ENCODE peak calls at places on chromosomes 5 and 9, in seven cellular contexts. F, A, L, C, O, P and H are unnamed samples. For H3K36me3, the result is how much of the 10 kb centered on the place peaks cover.

GRCh38 chr9:19028835-19029451 is 4.1 kb downstream of the SAXO1 start:
- DNase-seq in L (no peak), A (peak), P (no peak), O (peak), F (peak), C (no peak), H (peak)

GRCh38 chr5:84392836-84393235 is 8.2 kb upstream of the EDIL3 start:
- DNase-seq in O (no peak), C (no peak), F (no peak), P (no peak), L (no peak), A (no peak), H (no peak)

GRCh38 chr5:34686762-34687268 is 30.7 kb downstream of the RAI14 start:
- DNase-seq in P (no peak), C (no peak), O (peak), L (peak), A (no peak), F (no peak), H (no peak)

GRCh38 chr5:92144824-92145223 is 761.7 kb upstream of the ARRDC3 start:
- DNase-seq in P (no peak), A (no peak), L (no peak), O (no peak), C (no peak), F (no peak), H (no peak)

GRCh38 chr9:123569343-123569694 is 213.3 kb downstream of the CRB2 start:
- DNase-seq in A (no peak), L (no peak), F (no peak), O (no peak), P (no peak), C (no peak), H (no peak)

GRCh38 chr5:174319551-174319950 is 274.0 kb downstream of the NSG2 start:
- DNase-seq in L (peak), C (no peak), A (no peak), P (no peak), F (no peak), O (peak), H (no peak)

GRCh38 chr9:89471390-89471789 is 26.5 kb downstream of the SEMA4D start:
- DNase-seq in P (no peak), L (peak), O (no peak), F (no peak), C (no peak), A (no peak), H (no peak)

GRCh38 chr9:97740848-97741821 is 44.0 kb upstream of the XPA start:
- DNase-seq in C (peak), L (peak), O (peak), P (no peak), F (peak), A (peak), H (no peak)

GRCh38 chr9:111843971-111844370 is 49.2 kb upstream of the SHOC1 start:
- DNase-seq in O (no peak), L (no peak), P (no peak), C (no peak), A (no peak), F (no peak), H (no peak)

GRCh38 chr5:113376640-113377039 is 58.1 kb downstream of the TSSK1B start:
- DNase-seq in C (no peak), L (no peak), O (peak), P (no peak), F (no peak), A (no peak), H (no peak)

GRCh38 chr9:83013867-83014605 is 48.9 kb downstream of the RASEF start:
- DNase-seq in P (no peak), C (no peak), O (no peak), F (no peak), L (no peak), A (peak), H (no peak)

GRCh38 chr5:107542831-107543231 is 127.9 kb downstream of the EFNA5 start:
- DNase-seq in F (no peak), P (no peak), C (no peak), O (no peak), L (peak), A (peak), H (no peak)

GRCh38 chr9:135344523-135344901 is 135.1 kb upstream of the PPP1R26 start:
- DNase-seq in C (no peak), L (no peak), F (no peak), A (no peak), P (no peak), O (no peak), H (peak)

GRCh38 chr9:109182550-109182939 is 15.5 kb upstream of the FRRS1L start:
- DNase-seq in A (no peak), F (no peak), C (no peak), L (no peak), P (no peak), O (no peak), H (no peak)

GRCh38 chr5:11719888-11720481 is 184.3 kb downstream of the CTNND2 start:
- DNase-seq in C (no peak), O (peak), P (no peak), L (no peak), F (peak), A (peak), H (peak)

GRCh38 chr5:80569086-80569960 is 757 bp downstream of the ANKRD34B start:
- DNase-seq in P (no peak), A (no peak), C (no peak), L (no peak), F (peak), O (peak), H (peak)

GRCh38 chr9:115192835-115193234 is 74.9 kb upstream of the TNC start:
- DNase-seq in L (no peak), F (no peak), P (no peak), C (no peak), A (no peak), O (no peak), H (no peak)

GRCh38 chr5:83255268-83255667 is 177.9 kb downstream of the XRCC4 start:
- DNase-seq in O (no peak), L (no peak), F (no peak), P (no peak), A (no peak), C (no peak), H (no peak)

GRCh38 chr5:157290981-157291711 is 25.2 kb downstream of the CYFIP2 start:
- DNase-seq in L (no peak), C (no peak), O (no peak), P (no peak), F (no peak), A (no peak), H (no peak)
- H3K36me3 ChIP-seq in L (under half), C (half or more), O (under half), P (under half), F (half or more), A (under half), H (half or more)

GRCh38 chr5:95959051-95959963 is 2.3 kb downstream of the ELL2 start:
- DNase-seq in A (peak), P (no peak), L (no peak), O (peak), C (no peak), F (no peak), H (no peak)
- H3K4me3 ChIP-seq in A (no peak), P (peak), L (peak), O (peak), C (no peak), F (no peak), H (no peak)

DNA sequence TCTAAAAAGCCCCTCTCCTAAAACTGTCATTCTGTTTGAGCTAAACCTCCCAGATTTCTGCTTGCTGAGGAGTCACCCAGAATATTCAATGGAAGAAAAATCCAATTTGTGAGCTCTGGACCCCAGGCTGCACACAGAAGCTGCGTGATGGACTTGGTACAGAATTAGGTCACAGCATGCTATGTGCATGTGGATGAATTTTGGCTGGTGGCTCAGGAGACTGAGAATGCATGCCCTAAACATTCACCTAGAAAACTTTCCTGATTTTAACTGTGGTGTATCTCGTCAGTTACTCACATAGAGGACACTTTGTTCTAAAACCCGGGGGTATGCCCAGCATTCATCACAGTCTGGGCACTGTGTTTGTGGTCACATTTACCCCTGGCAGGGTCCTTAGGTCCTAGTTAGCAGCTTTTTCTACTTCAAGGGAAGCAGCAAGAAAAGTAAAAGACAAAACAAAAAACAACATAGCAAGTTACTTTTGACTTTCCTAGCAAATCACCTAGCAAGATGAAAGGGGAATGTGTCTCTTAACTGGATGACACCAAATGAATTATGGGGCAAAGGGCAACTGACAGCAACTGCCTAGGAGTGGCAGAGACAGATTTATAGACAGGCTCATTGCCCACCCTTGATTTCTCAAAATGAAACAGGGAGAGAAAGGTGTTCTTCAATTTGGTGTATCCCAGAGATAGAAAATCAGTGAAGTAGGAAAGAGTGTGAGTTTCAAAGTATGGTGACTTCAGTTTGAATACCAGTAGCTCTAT is 8.3 kb upstream of the SHROOM1 start:
- DNase-seq in O (peak), P (no peak), C (no peak), A (no peak), L (no peak), F (no peak), H (no peak)
- H3K27ac ChIP-seq in O (no peak), P (peak), C (no peak), A (no peak), L (no peak), F (no peak), H (no peak)

GRCh38 chr5:116573279-116573616 is 1.4 kb downstream of the SEMA6A start:
- DNase-seq in L (peak), F (peak), C (no peak), A (peak), P (no peak), O (peak), H (peak)

GRCh38 chr5:116572375-116573278 is 2.0 kb downstream of the SEMA6A start:
- DNase-seq in P (no peak), F (peak), A (peak), L (peak), C (no peak), O (peak), H (peak)

GRCh38 chr5:116567100-116567499 is 7.5 kb downstream of the SEMA6A start:
- DNase-seq in L (no peak), C (no peak), F (no peak), P (no peak), A (no peak), O (no peak), H (no peak)

GRCh38 chr5:116571568-116572321 is 2.9 kb downstream of the SEMA6A start:
- DNase-seq in O (peak), C (no peak), A (peak), F (no peak), L (no peak), P (no peak), H (no peak)

DNA sequence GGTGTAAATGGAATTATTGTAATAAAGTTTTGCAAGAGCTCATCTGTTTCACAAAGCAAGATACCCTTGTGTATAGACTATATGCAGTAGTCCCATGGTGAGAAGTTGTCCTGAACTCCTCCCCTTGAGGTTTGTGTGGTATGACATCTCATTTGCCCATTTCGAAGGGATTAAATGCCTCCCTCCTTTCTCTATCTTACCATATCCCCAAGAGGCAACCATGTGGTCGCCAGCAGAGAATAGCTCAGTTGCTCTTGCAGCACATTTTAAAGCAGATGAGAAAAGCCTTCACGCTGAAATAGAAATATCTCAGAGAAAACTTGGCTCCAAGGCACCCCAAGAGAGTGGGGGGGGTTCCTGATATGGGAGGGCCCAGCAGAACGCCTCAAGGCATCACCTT is 4.6 kb downstream of the SEMA6A start:
- DNase-seq in C (no peak), P (no peak), O (peak), F (no peak), A (peak), L (no peak), H (no peak)
- H3K36me3 ChIP-seq in C (under half), P (under half), O (under half), F (under half), A (under half), L (under half), H (under half)

GRCh38 chr5:72621576-72621975 is 114.4 kb upstream of the ZNF366 start:
- DNase-seq in C (no peak), L (no peak), P (no peak), O (no peak), A (no peak), F (no peak), H (no peak)

GRCh38 chr5:72618699-72619098 is 111.5 kb upstream of the ZNF366 start:
- DNase-seq in L (no peak), P (no peak), C (no peak), F (no peak), A (peak), O (no peak), H (no peak)

GRCh38 chr5:72619251-72619650 is 112.0 kb upstream of the ZNF366 start:
- DNase-seq in C (no peak), P (no peak), A (no peak), F (no peak), O (peak), L (no peak), H (no peak)

GRCh38 chr5:72622152-72622760 is 115.0 kb upstream of the ZNF366 start:
- DNase-seq in P (no peak), O (no peak), C (no peak), L (no peak), A (peak), F (no peak), H (no peak)

GRCh38 chr5:72619677-72620076 is 112.5 kb upstream of the ZNF366 start:
- DNase-seq in P (no peak), L (no peak), F (no peak), C (no peak), A (no peak), O (no peak), H (no peak)
- H3K4me3 ChIP-seq in P (no peak), L (no peak), F (no peak), C (no peak), A (no peak), O (no peak), H (no peak)

GRCh38 chr9:137127301-137128157 is 11.4 kb upstream of the GRIN1 start:
- DNase-seq in O (peak), C (peak), L (no peak), A (no peak), F (no peak), P (no peak), H (no peak)
- H3K27ac ChIP-seq in O (no peak), C (peak), L (peak), A (peak), F (no peak), P (no peak), H (no peak)

DNA sequence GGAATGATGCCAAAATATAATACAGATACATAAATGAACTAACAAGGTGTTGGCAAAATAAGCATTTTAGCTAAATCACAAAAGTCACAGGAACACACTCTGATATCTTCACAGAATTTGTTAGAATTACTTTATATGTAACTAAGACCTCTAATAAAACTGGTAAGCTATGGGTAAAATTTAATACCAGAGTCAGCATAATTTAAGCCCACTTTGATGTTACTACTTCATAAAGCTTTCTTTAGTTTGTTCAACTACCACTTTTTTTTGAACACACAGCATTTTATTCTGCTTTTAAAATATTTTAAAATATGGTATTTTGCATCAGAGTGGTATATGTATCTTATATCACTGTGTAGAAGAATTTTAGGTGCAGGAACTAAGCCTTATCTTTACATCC is 19.9 kb downstream of the PAIP1 start:
- DNase-seq in O (no peak), L (no peak), A (no peak), F (no peak), P (no peak), C (no peak), H (no peak)
- H3K36me3 ChIP-seq in O (half or more), L (under half), A (half or more), F (half or more), P (under half), C (half or more), H (half or more)